ENCODE peak calls at places on chromosomes 16 and 17, in five cellular contexts. A is HCT116, T is GM12864, E is esophagus squamous epithelium, P is GM12865. W is an unnamed sample.

GRCh38 chr16:16850274-16850673 is 471.3 kb downstream of the NPIPA7 start:
- DNase-seq in E (no peak), T (no peak), A (no peak), P (no peak), W (no peak)

GRCh38 chr16:63512910-63513309 is 1476.7 kb upstream of the CDH8 start:
- DNase-seq in A (no peak), P (no peak), E (no peak), T (no peak), W (no peak)

GRCh38 chr17:16880843-16881230 is 91.1 kb downstream of the TNFRSF13B start:
- DNase-seq in E (no peak), A (no peak), P (no peak), T (no peak), W (no peak)

GRCh38 chr17:49443862-49444261 is 29.2 kb upstream of the PHB1 start:
- DNase-seq in A (no peak), T (no peak), E (no peak), P (no peak), W (no peak)

GRCh38 chr16:72856797-72857196 is 191.1 kb downstream of the ZFHX3 start:
- DNase-seq in P (peak), T (no peak), E (no peak), A (no peak), W (no peak)

GRCh38 chr17:79183221-79184158 is 108.9 kb downstream of the ENGASE start:
- DNase-seq in E (no peak), A (no peak), T (no peak), P (no peak), W (no peak)

GRCh38 chr16:73058221-73058615 is 10.3 kb upstream of the ZFHX3 start:
- DNase-seq in E (no peak), P (peak), T (no peak), A (no peak), W (no peak)

GRCh38 chr17:68608515-68609130 is 7.5 kb upstream of the FAM20A start:
- DNase-seq in T (no peak), E (no peak), P (no peak), A (no peak), W (no peak)

GRCh38 chr16:67395105-67395457 is 1.8 kb upstream of the TPPP3 start:
- DNase-seq in E (no peak), A (no peak), T (no peak), P (no peak), W (no peak)

GRCh38 chr16:85027968-85028637 is 508 bp downstream of the KIAA0513 start:
- DNase-seq in T (no peak), P (peak), A (no peak), E (no peak), W (no peak)

GRCh38 chr17:48854774-48855476 is 24.1 kb downstream of the CALCOCO2 start:
- DNase-seq in P (no peak), T (no peak), A (no peak), E (no peak), W (no peak)

GRCh38 chr17:57050303-57050702 is 34.7 kb upstream of the AKAP1 start:
- DNase-seq in P (no peak), T (no peak), A (no peak), E (no peak), W (no peak)

GRCh38 chr17:80096531-80097306 is 4.7 kb upstream of the GAA start:
- DNase-seq in A (no peak), P (no peak), T (no peak), E (no peak), W (no peak)

GRCh38 chr16:78551487-78552085 is 452.1 kb downstream of the WWOX start:
- DNase-seq in T (no peak), P (no peak), A (no peak), E (no peak), W (no peak)

GRCh38 chr16:81174644-81175324 is 63.7 kb upstream of the BCO1 start:
- DNase-seq in P (no peak), T (no peak), E (no peak), A (no peak), W (peak)

GRCh38 chr16:69399361-69399760 is 13.6 kb upstream of the TERF2 start:
- DNase-seq in P (no peak), A (no peak), T (no peak), E (no peak), W (no peak)

DNA sequence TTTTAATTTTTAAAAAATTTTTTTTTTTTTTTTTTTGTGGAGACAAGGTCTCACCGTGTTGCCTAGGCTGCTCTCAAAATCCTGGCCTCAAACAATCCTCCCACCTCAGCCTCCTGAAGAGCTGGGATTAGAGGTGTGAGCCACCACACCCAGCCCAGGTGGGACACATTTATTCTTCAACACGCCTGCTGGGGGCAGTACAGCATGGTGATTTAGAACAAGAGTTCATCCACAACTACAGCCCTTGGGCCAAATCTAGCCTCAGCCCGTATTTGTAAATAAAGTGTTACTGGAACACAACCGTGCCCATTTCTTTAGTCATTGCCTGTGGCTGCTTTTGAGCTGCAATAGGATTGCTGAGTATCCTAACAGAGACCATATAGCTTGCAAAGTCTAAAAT is 92.8 kb downstream of the KATNIP start:
- DNase-seq in E (no peak), T (peak), A (peak), P (peak), W (peak)
- TF ChIP-seq CTCF in E (no peak), T (peak), A (peak), P (peak), W (peak)

GRCh38 chr17:36544049-36544319 is 735 bp upstream of the GGNBP2 start:
- DNase-seq in T (peak), E (no peak), A (no peak), P (peak), W (no peak)
- TF ChIP-seq CTCF in T (no peak), E (no peak), A (no peak), P (peak), W (peak)

GRCh38 chr17:31266042-31266441 is 31.0 kb downstream of the OMG start:
- DNase-seq in E (no peak), T (no peak), P (peak), A (no peak), W (no peak)
- TF ChIP-seq CTCF in E (no peak), T (peak), P (peak), A (peak), W (peak)

DNA sequence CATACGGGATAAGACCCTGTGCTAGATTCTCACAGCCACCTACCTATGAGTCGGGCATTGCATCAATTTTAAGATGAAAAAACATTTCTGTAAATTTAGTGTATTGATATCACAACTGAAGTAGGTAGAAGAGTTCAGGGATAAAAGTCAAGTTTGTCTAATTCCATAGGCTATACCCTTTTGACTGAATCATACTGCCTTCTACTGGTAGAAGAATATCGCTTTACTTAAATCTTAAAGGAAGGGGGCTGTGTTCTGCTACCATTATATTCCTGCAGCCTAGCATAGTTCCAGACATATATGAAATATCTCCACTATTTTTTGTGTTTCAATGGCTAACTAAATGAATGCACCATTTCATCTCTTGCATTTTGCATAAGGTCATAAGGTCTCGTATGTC is 1128.6 kb downstream of the CDH8 start:
- DNase-seq in A (no peak), T (no peak), E (no peak), P (no peak), W (no peak)
- TF ChIP-seq CTCF in A (no peak), T (no peak), E (no peak), P (no peak), W (no peak)

DNA sequence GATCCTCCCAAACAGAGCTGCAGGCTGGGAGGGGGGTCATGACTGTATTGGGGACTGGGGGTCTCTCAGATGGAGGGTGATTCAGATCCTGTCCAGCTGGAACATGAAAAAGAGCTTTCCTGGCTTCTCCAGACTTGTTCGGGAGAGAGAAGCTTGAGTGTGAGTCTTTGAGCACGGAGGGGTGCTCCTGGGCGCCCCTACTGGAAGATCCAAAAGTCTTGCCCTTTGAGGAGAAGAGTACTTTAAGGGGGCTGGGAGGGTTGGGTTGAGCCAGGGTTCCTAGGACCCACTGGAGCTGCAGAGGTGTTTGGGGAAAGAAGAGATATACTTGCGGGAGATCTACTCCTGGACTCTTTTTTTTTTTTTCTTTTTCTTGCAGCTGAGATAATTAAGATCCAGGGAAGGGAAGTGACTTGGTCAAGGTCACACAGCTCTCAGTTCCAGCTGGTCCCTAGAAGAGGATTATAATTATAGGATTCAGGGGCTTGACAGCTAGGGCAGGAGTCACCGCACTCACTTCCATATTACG is 8.4 kb downstream of the RARA start:
- DNase-seq in A (peak), P (peak), T (no peak), E (no peak), W (peak)
- TF ChIP-seq CTCF in A (peak), P (peak), T (peak), E (peak), W (peak)

DNA sequence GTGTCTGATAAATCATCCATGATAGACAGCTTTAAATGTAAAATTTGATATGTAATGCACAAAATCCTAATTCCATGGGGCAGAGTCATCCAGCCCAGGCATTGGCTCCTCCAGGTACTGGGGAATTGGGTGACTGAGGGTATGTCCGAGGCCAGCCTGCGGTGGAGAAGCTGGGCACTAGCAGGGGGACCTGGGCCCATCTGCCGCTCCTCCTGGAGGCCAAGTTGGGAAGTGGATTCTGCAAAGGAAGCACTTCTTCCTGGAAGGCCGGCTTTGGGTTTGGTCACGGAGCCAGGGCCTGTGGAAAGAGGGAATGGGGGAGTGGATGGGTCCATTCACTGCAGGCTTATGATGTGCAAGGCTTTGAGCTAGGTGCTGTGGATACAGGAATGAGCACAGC is 85.8 kb downstream of the GNAO1 start:
- DNase-seq in P (no peak), A (no peak), T (no peak), E (no peak), W (no peak)
- TF ChIP-seq CTCF in P (no peak), A (peak), T (peak), E (no peak), W (peak)

GRCh38 chr17:19766421-19767270 is 18.5 kb upstream of the ALDH3A1 start:
- DNase-seq in P (peak), A (peak), T (no peak), E (no peak), W (peak)
- TF ChIP-seq CTCF in P (peak), A (peak), T (peak), E (peak), W (peak)

DNA sequence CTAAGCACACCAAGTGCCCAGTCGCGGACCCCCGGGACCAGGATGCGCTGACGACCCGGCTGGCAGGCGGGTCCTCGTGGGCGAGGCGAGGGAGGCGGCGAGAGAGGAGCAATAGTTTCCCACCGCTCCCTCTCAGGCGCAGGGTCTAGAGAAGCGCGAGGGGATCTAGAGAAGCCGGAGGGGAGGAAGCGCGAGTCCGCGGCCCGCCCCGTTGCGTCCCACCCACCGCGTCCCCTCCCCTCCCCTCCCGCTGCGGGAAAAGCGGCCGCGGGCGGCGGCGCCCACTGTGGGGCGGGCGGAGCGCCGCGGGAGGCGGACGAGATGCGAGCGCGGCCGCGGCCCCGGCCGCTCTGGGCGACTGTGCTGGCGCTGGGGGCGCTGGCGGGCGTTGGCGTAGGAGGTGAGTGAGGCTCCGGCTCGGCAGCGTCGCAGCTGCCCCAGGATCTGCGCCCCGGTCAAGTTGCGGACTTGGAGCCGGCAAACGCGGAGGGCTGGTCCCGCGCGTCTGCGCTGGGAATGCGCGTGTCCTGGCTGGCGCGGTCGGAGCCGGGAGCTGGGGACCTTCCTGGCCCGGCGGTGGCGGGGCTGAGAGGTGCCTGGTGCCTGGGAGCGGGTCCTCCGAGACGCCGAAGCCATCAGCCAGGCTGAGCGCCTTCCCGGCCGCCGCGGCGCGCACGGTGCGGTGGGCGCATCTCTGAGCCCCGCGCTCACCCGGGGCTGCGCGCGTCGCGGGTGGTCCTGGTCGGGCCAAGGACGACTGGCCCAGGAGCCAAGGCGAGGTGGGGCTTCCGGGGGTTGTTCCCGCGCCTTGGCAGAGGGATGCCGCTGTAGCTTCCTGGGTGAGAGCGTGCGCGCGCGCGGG is at the start of gene ITGB3:
- DNase-seq in E (no peak), A (peak), T (no peak), P (peak), W (peak)
- TF ChIP-seq CTCF in E (no peak), A (peak), T (peak), P (peak), W (peak)

GRCh38 chr16:75464130-75464918 is at the start of gene TMEM170A:
- DNase-seq in E (peak), T (peak), A (peak), P (peak), W (peak)
- TF ChIP-seq CTCF in E (peak), T (peak), A (peak), P (peak), W (peak)

GRCh38 chr17:1474402-1475189 is 17.9 kb downstream of the MYO1C start:
- DNase-seq in A (no peak), T (peak), P (peak), E (no peak), W (no peak)

GRCh38 chr17:1471490-1471889 is 15.5 kb upstream of the CRK start:
- DNase-seq in T (no peak), A (no peak), P (no peak), E (no peak), W (no peak)

GRCh38 chr17:1473841-1474240 is 17.8 kb upstream of the CRK start:
- DNase-seq in A (no peak), T (no peak), E (no peak), P (peak), W (no peak)

GRCh38 chr17:1471931-1472727 is 16.1 kb upstream of the CRK start:
- DNase-seq in A (no peak), T (no peak), E (no peak), P (no peak), W (no peak)

DNA sequence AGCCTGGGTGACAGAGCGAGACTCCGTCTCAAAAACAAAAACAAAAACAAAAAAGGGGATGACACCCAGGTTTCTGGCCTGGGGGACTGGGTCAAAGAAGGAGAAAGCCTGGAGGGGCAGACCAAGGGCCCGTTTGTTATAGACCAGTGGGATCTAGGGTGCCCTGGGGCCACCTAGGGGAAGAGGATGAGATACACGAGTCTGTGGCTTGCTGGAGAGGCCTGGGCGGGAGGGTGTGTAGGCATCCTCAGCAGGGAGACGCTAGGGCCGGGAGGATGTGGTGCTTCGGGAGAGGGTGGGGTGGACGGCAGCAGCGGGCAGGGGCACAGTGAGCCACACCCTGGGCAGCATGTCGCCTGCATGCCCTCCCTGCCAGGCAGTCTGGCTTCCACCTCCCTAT is 17.1 kb upstream of the CRK start:
- DNase-seq in T (no peak), A (no peak), P (no peak), E (no peak), W (no peak)
- TF ChIP-seq CTCF in T (peak), A (no peak), P (no peak), E (no peak), W (peak)